ENCODE peak calls at places on chromosome 4, in four cellular contexts. I is amniotic stem cell, G is progenitor cell of endocrine pancreas, Z is GM10248. A is an unnamed sample.

GRCh38 chr4:76430519-76431388 is 4.3 kb upstream of the SHROOM3 start:
- DNase-seq in I (peak), G (no peak), Z (peak), A (peak)

GRCh38 chr4:151991001-151991883 is 230.4 kb upstream of the GATB start:
- DNase-seq in I (no peak), G (no peak), Z (no peak), A (no peak)

GRCh38 chr4:41594439-41594838 is 56.5 kb downstream of the LIMCH1 start:
- DNase-seq in I (no peak), G (no peak), Z (no peak), A (no peak)

GRCh38 chr4:144374065-144374464 is 233.5 kb upstream of the GYPA start:
- DNase-seq in I (no peak), G (no peak), Z (peak), A (no peak)

GRCh38 chr4:101500742-101501141 is 153.4 kb upstream of the PPP3CA start:
- DNase-seq in I (no peak), G (no peak), Z (no peak), A (no peak)

GRCh38 chr4:17283832-17284231 is 228.1 kb downstream of the QDPR start:
- DNase-seq in I (no peak), G (no peak), Z (no peak), A (no peak)

GRCh38 chr4:173121044-173121685 is 47.4 kb upstream of the GALNT7 start:
- DNase-seq in I (no peak), G (no peak), Z (peak), A (no peak)

GRCh38 chr4:132227349-132228165 is 921.5 kb upstream of the PCDH10 start:
- DNase-seq in I (no peak), G (peak), Z (no peak), A (peak)

GRCh38 chr4:3183008-3183407 is 66.0 kb upstream of the MSANTD1 start:
- DNase-seq in I (no peak), G (no peak), Z (no peak), A (no peak)

GRCh38 chr4:79284893-79285292 is 41.0 kb downstream of the NAA11 start:
- DNase-seq in I (no peak), G (no peak), Z (no peak), A (no peak)

GRCh38 chr4:78602334-78602733 is 50.8 kb downstream of the ANXA3 start:
- DNase-seq in I (no peak), G (no peak), Z (no peak), A (no peak)

GRCh38 chr4:101615652-101616051 is 174.9 kb upstream of the BANK1 start:
- DNase-seq in I (no peak), G (no peak), Z (no peak), A (no peak)

GRCh38 chr4:5894266-5894665 is 1.4 kb upstream of the CRMP1 start:
- DNase-seq in I (no peak), G (no peak), Z (no peak), A (no peak)

GRCh38 chr4:152719856-152720556 is 40.2 kb upstream of the TMEM154 start:
- DNase-seq in I (no peak), G (no peak), Z (no peak), A (no peak)

GRCh38 chr4:119211856-119212250 is 660 bp upstream of the USP53 start:
- DNase-seq in I (no peak), G (no peak), Z (no peak), A (no peak)

GRCh38 chr4:38842998-38843397 is 13.6 kb downstream of the TLR6 start:
- DNase-seq in I (no peak), G (no peak), Z (no peak), A (no peak)

GRCh38 chr4:125732682-125733081 is 417.9 kb downstream of the FAT4 start:
- DNase-seq in I (no peak), G (no peak), Z (no peak), A (no peak)

GRCh38 chr4:109571494-109571893 is 11.4 kb downstream of the MCUB start:
- DNase-seq in I (no peak), G (no peak), Z (no peak), A (no peak)

GRCh38 chr4:3107271-3108185 is 33.0 kb downstream of the HTT start:
- DNase-seq in I (no peak), G (no peak), Z (no peak), A (no peak)

GRCh38 chr4:83387922-83388676 is 53.5 kb upstream of the HPSE start:
- DNase-seq in I (no peak), G (no peak), Z (no peak), A (peak)

GRCh38 chr4:47340914-47341313 is 122.6 kb downstream of the COMMD8 start:
- DNase-seq in I (no peak), G (no peak), Z (no peak), A (no peak)

GRCh38 chr4:176814770-176815169 is 22.0 kb upstream of the VEGFC start:
- DNase-seq in I (peak), G (no peak), Z (no peak), A (no peak)

GRCh38 chr4:6516762-6517161 is 44.3 kb upstream of the PPP2R2C start:
- DNase-seq in I (no peak), G (no peak), Z (no peak), A (no peak)

GRCh38 chr4:99013402-99013843 is 17.9 kb downstream of the METAP1 start:
- DNase-seq in I (no peak), G (no peak), Z (no peak), A (no peak)

A was measured in SK-MEL-5.